ENCODE peak calls at places on chromosomes 6 and 20, in four cellular contexts. D is HepG2, X is GM12878, L is K562. K is an unnamed sample.

GRCh38 chr6:157953580-157954091 is 28.0 kb upstream of the SYNJ2 start:
- DNase-seq in D (peak), X (no peak), L (no peak), K (no peak)

GRCh38 chr20:7758436-7758835 is 181.8 kb downstream of the HAO1 start:
- DNase-seq in D (no peak), X (no peak), L (no peak), K (no peak)

GRCh38 chr6:71239694-71240093 is 48.9 kb upstream of the OGFRL1 start:
- DNase-seq in D (no peak), X (no peak), L (no peak), K (no peak)

GRCh38 chr6:158033077-158033750 is 51.6 kb downstream of the SYNJ2 start:
- DNase-seq in D (no peak), X (no peak), L (no peak), K (no peak)

GRCh38 chr6:31715022-31715683 is at the start of gene LY6G6D:
- DNase-seq in D (no peak), X (no peak), L (no peak), K (no peak)

GRCh38 chr6:47034919-47035318 is 7.2 kb downstream of the ADGRF1 start:
- DNase-seq in D (no peak), X (no peak), L (no peak), K (no peak)

GRCh38 chr20:61529354-61529753 is 277.3 kb downstream of the CDH4 start:
- DNase-seq in D (no peak), X (no peak), L (no peak), K (no peak)

GRCh38 chr6:114061116-114061515 is 90.2 kb upstream of the HDAC2 start:
- DNase-seq in D (no peak), X (no peak), L (no peak), K (no peak)

GRCh38 chr6:84280639-84281038 is 53.2 kb upstream of the CEP162 start:
- DNase-seq in D (no peak), X (no peak), L (peak), K (no peak)

GRCh38 chr20:15012551-15012950 is 675.1 kb upstream of the FLRT3 start:
- DNase-seq in D (no peak), X (no peak), L (no peak), K (no peak)

GRCh38 chr6:166770216-166771116 is 143.4 kb upstream of the RPS6KA2 start:
- DNase-seq in D (no peak), X (no peak), L (no peak), K (no peak)

GRCh38 chr20:12086359-12086758 is 168.7 kb downstream of the BTBD3 start:
- DNase-seq in D (no peak), X (no peak), L (no peak), K (no peak)

GRCh38 chr6:132320007-132320406 is 81.3 kb downstream of the MOXD1 start:
- DNase-seq in D (no peak), X (no peak), L (no peak), K (no peak)

GRCh38 chr20:59299961-59300340 is 460 bp upstream of the EDN3 start:
- DNase-seq in D (no peak), X (no peak), L (no peak), K (no peak)

GRCh38 chr6:88780714-88781389 is 182.6 kb downstream of the RNGTT start:
- DNase-seq in D (peak), X (peak), L (peak), K (peak)

GRCh38 chr20:42442728-42443127 is 747.0 kb downstream of the PTPRT start:
- DNase-seq in D (no peak), X (no peak), L (no peak), K (no peak)

GRCh38 chr20:38139919-38140753 is 24.9 kb downstream of the TGM2 start:
- DNase-seq in D (no peak), X (no peak), L (no peak), K (no peak)

GRCh38 chr20:25048519-25048952 is 9.4 kb downstream of the ACSS1 start:
- DNase-seq in D (no peak), X (no peak), L (no peak), K (no peak)

GRCh38 chr6:14091329-14091978 is 26.1 kb upstream of the CD83 start:
- DNase-seq in D (no peak), X (no peak), L (no peak), K (no peak)

GRCh38 chr6:31727717-31728671 is 1.1 kb downstream of the DDAH2 start:
- DNase-seq in D (no peak), X (peak), L (no peak), K (no peak)

DNA sequence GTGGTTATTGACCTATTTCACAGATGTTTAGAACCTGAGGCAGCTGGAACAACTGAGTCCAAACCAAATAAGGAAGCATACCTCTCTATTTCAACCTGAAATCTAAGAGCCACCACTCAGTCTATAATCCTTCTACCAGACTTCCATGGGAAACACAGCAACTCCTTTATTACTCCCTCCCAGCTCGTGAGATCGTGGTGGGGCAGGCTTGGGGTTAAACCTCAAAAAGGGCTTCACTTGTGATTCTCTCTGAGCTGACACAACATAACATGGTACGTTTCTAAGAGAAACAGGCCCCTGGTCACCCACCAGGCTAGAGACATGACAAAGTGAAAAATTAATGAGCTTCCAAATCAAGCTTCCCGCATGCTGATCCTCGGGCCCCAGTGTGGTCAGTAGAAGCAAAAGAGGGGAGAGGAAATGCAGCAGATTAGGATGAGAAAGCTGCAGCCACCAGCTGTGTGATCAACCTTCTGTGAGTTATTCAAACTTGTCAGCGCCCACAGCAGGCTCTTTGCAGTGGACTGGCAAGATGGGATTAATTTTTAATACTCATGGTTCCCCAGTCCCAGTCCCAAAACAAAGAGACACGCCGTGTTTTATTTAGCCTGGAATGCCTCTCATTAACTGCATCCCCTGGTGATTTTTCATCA is 9.3 kb downstream of the PKHD1 start:
- DNase-seq in D (no peak), X (no peak), L (no peak), K (no peak)
- TF ChIP-seq CREM in D (no peak), X (no peak), L (no peak), K (no peak)

GRCh38 chr6:4167833-4168232 is 32.5 kb upstream of the ECI2 start:
- DNase-seq in D (no peak), X (no peak), L (no peak), K (no peak)
- TF ChIP-seq CREM in D (no peak), X (no peak), L (no peak), K (no peak)

GRCh38 chr20:3802524-3803239 is 6.6 kb downstream of the CDC25B start:
- DNase-seq in D (no peak), X (no peak), L (no peak), K (no peak)
- TF ChIP-seq CREM in D (no peak), X (no peak), L (no peak), K (no peak)

GRCh38 chr6:149217466-149217888 is 100.0 kb upstream of the TAB2 start:
- DNase-seq in D (no peak), X (no peak), L (peak), K (no peak)
- TF ChIP-seq CREM in D (no peak), X (peak), L (no peak), K (no peak)

GRCh38 chr20:49184691-49185070 is 3.5 kb downstream of the STAU1 start:
- DNase-seq in D (no peak), X (no peak), L (no peak), K (no peak)

GRCh38 chr20:49187330-49188100 is 619 bp downstream of the STAU1 start:
- DNase-seq in D (no peak), X (no peak), L (peak), K (no peak)

GRCh38 chr20:49183444-49183843 is 4.7 kb downstream of the STAU1 start:
- DNase-seq in D (no peak), X (no peak), L (peak), K (no peak)

GRCh38 chr20:49186535-49187329 is 1.4 kb downstream of the STAU1 start:
- DNase-seq in D (peak), X (no peak), L (peak), K (no peak)

DNA sequence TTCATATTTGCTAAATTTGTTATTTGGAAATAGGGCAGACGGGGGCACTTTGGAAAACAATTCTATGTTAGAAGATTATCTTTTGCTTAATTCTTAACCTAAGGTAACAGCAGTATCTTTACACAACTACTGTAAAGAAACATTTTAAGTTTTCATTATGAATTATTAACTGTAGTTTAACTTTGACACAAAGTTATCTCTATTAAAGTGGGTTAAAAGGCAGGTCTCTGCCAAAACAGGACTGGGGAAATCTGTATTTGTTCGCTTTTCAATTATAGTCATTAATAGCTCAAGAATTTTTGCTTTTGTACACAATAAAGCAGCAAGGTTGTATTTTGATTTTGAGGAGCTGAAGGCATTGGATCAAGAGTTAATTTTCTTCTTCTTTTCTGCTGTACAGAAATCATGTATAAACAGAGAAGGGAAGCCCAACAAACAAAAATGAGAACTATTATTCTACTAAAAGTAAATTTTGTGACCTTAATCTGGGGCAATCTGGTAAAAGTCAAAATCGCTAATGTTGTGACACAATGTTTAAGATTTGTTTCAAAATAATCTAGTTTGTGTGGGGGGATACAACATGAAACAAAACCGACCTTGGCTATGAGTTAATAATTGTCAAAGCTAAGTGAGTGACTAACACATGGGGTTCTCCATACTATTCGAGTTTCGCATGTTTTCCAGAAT is 2.9 kb downstream of the STAU1 start:
- DNase-seq in D (peak), X (no peak), L (no peak), K (no peak)
- TF ChIP-seq CREM in D (no peak), X (no peak), L (no peak), K (no peak)

GRCh38 chr6:145673504-145673903 is 61.8 kb downstream of the EPM2A start:
- DNase-seq in D (peak), X (no peak), L (no peak), K (peak)

GRCh38 chr6:145669627-145670034 is 65.7 kb downstream of the EPM2A start:
- DNase-seq in D (no peak), X (no peak), L (no peak), K (no peak)

GRCh38 chr6:145670306-145670705 is 65.0 kb downstream of the EPM2A start:
- DNase-seq in D (no peak), X (no peak), L (no peak), K (no peak)

GRCh38 chr6:145668844-145669243 is 66.5 kb downstream of the EPM2A start:
- DNase-seq in D (no peak), X (no peak), L (no peak), K (no peak)
- TF ChIP-seq CREM in D (no peak), X (no peak), L (no peak), K (no peak)

GRCh38 chr6:125787791-125788190 is 3.0 kb upstream of the NCOA7 start:
- DNase-seq in D (no peak), X (no peak), L (peak), K (no peak)
- TF ChIP-seq CREM in D (no peak), X (no peak), L (no peak), K (no peak)

K was measured in WTC11.